ENCODE peak calls at places on chromosomes 3 and 15, in eight cellular contexts. K is activated T-cell treated with anti-CD3 and anti-CD28 coated beads for 1 hour; X is cardiac muscle cell; W is stimulated activated CD8-positive, alpha-beta memory T cell treated with anti-CD3 and anti-CD28 coated beads, Interleukin-7, amount 100 ng/mL, for 1 hour; U is CD4-positive, alpha-beta memory T cell; R is stimulated activated CD4-positive, alpha-beta T cell treated with anti-CD3 and anti-CD28 coated beads, Interleukin-2, amount 100 ng/mL, for 24 hours; D is midbrain; P is OCI-LY7. A is an unnamed sample.

GRCh38 chr15:66498501-66499386 is 1.2 kb upstream of the SNAPC5 start:
- DNase-seq in K (no peak), X (peak), W (no peak), U (peak), R (no peak), D (no peak), P (peak), A (no peak)

GRCh38 chr3:116020495-116020894 is 397.2 kb downstream of the GAP43 start:
- DNase-seq in K (no peak), X (peak), W (no peak), U (no peak), R (no peak), D (no peak), P (no peak), A (no peak)

GRCh38 chr3:85781806-85782205 is 823.0 kb downstream of the CADM2 start:
- DNase-seq in K (no peak), X (no peak), W (no peak), U (no peak), R (no peak), D (no peak), P (no peak), A (no peak)

GRCh38 chr3:150130404-150131100 is 159.9 kb upstream of the PFN2 start:
- DNase-seq in K (no peak), X (no peak), W (no peak), U (no peak), R (no peak), D (no peak), P (no peak), A (no peak)

GRCh38 chr3:146968204-146968651 is 363.1 kb upstream of the PLSCR5 start:
- DNase-seq in K (no peak), X (peak), W (no peak), U (no peak), R (no peak), D (no peak), P (no peak), A (no peak)

GRCh38 chr15:40982855-40983254 is 29.6 kb downstream of the CHAC1 start:
- DNase-seq in K (no peak), X (peak), W (no peak), U (no peak), R (no peak), D (no peak), P (no peak), A (peak)

GRCh38 chr3:184635126-184635525 is 73.5 kb downstream of the EPHB3 start:
- DNase-seq in K (no peak), X (no peak), W (no peak), U (no peak), R (no peak), D (no peak), P (no peak), A (no peak)

GRCh38 chr3:195270350-195271115 is 426 bp downstream of the XXYLT1 start:
- DNase-seq in K (no peak), X (peak), W (no peak), U (no peak), R (peak), D (peak), P (peak), A (no peak)

GRCh38 chr3:66693461-66693912 is 192.7 kb upstream of the LRIG1 start:
- DNase-seq in K (no peak), X (peak), W (no peak), U (no peak), R (no peak), D (peak), P (no peak), A (no peak)

GRCh38 chr3:37140899-37141541 is 33.4 kb downstream of the LRRFIP2 start:
- DNase-seq in K (no peak), X (no peak), W (no peak), U (no peak), R (no peak), D (no peak), P (no peak), A (no peak)

GRCh38 chr15:26771917-26772587 is 814 bp downstream of the GABRB3 start:
- DNase-seq in K (no peak), X (peak), W (no peak), U (no peak), R (no peak), D (no peak), P (no peak), A (no peak)

GRCh38 chr3:141816958-141817357 is 53.8 kb downstream of the GRK7 start:
- DNase-seq in K (no peak), X (no peak), W (no peak), U (no peak), R (no peak), D (no peak), P (no peak), A (no peak)

GRCh38 chr3:75692061-75692460 is 27.9 kb downstream of the FRG2C start:
- DNase-seq in K (no peak), X (no peak), W (no peak), U (no peak), R (no peak), D (no peak), P (no peak), A (no peak)

GRCh38 chr3:197734667-197735318 is 1.9 kb downstream of the RUBCN start:
- DNase-seq in K (no peak), X (no peak), W (no peak), U (no peak), R (no peak), D (no peak), P (peak), A (no peak)

GRCh38 chr15:36371509-36371908 is 207.9 kb upstream of the CDIN1 start:
- DNase-seq in K (no peak), X (peak), W (no peak), U (no peak), R (no peak), D (no peak), P (no peak), A (no peak)

GRCh38 chr3:356947-357346 is 160.4 kb downstream of the CHL1 start:
- DNase-seq in K (no peak), X (no peak), W (no peak), U (no peak), R (no peak), D (no peak), P (no peak), A (no peak)

GRCh38 chr3:119294402-119294888 is 262 bp downstream of the ARHGAP31 start:
- DNase-seq in K (peak), X (no peak), W (peak), U (peak), R (peak), D (no peak), P (peak), A (no peak)

GRCh38 chr3:119636194-119636593 is 24.2 kb downstream of the POPDC2 start:
- DNase-seq in K (no peak), X (peak), W (no peak), U (no peak), R (no peak), D (no peak), P (no peak), A (peak)

GRCh38 chr3:11636372-11636760 is 7.3 kb downstream of the VGLL4 start:
- DNase-seq in K (no peak), X (no peak), W (no peak), U (no peak), R (no peak), D (peak), P (no peak), A (no peak)

GRCh38 chr3:56987238-56987932 is 73.1 kb upstream of the SPATA12 start:
- DNase-seq in K (no peak), X (peak), W (no peak), U (no peak), R (no peak), D (no peak), P (no peak), A (no peak)

GRCh38 chr3:171712168-171712938 is 97.9 kb downstream of the PLD1 start:
- DNase-seq in K (no peak), X (peak), W (no peak), U (no peak), R (no peak), D (no peak), P (no peak), A (peak)

GRCh38 chr3:117622130-117622841 is 912.7 kb downstream of the TUSC7 start:
- DNase-seq in K (no peak), X (peak), W (no peak), U (no peak), R (no peak), D (no peak), P (no peak), A (peak)

GRCh38 chr3:55486857-55487375 is at the start of gene WNT5A:
- DNase-seq in K (no peak), X (peak), W (no peak), U (no peak), R (no peak), D (no peak), P (peak), A (no peak)

GRCh38 chr3:138434875-138435772 is 708 bp downstream of the ESYT3 start:
- DNase-seq in K (no peak), X (peak), W (no peak), U (no peak), R (no peak), D (no peak), P (no peak), A (no peak)

GRCh38 chr3:39135170-39135805 is 18.1 kb downstream of the CSRNP1 start:
- DNase-seq in K (no peak), X (no peak), W (no peak), U (no peak), R (no peak), D (no peak), P (no peak), A (no peak)

GRCh38 chr3:168951884-168952283 is 711.6 kb downstream of the MECOM start:
- DNase-seq in K (no peak), X (no peak), W (no peak), U (no peak), R (no peak), D (no peak), P (no peak), A (no peak)

GRCh38 chr3:32045091-32045964 is 61.1 kb upstream of the GPD1L start:
- DNase-seq in K (no peak), X (peak), W (no peak), U (no peak), R (no peak), D (no peak), P (no peak), A (peak)

GRCh38 chr3:119294889-119295769 is 946 bp downstream of the ARHGAP31 start:
- DNase-seq in K (peak), X (peak), W (peak), U (peak), R (peak), D (peak), P (peak), A (no peak)

GRCh38 chr15:63984331-63984730 is 62.0 kb downstream of the DAPK2 start:
- DNase-seq in K (no peak), X (no peak), W (no peak), U (no peak), R (no peak), D (no peak), P (no peak), A (no peak)

GRCh38 chr3:102225407-102226132 is 209.2 kb upstream of the ZPLD1 start:
- DNase-seq in K (no peak), X (peak), W (no peak), U (peak), R (no peak), D (peak), P (peak), A (peak)

GRCh38 chr15:59501531-59502113 is 63.6 kb downstream of the FAM81A start:
- DNase-seq in K (no peak), X (peak), W (no peak), U (no peak), R (no peak), D (no peak), P (peak), A (peak)

GRCh38 chr15:76993114-76993715 is 1.7 kb upstream of the PSTPIP1 start:
- DNase-seq in K (no peak), X (no peak), W (no peak), U (no peak), R (no peak), D (no peak), P (no peak), A (no peak)

GRCh38 chr15:64635486-64635815 is 139.9 kb downstream of the RBPMS2 start:
- DNase-seq in K (no peak), X (peak), W (no peak), U (no peak), R (no peak), D (peak), P (no peak), A (no peak)

GRCh38 chr15:89761009-89761831 is 10.2 kb upstream of the MESP1 start:
- DNase-seq in K (no peak), X (no peak), W (no peak), U (no peak), R (no peak), D (no peak), P (no peak), A (no peak)

GRCh38 chr3:99549918-99550603 is 88.3 kb upstream of the COL8A1 start:
- DNase-seq in K (no peak), X (peak), W (no peak), U (no peak), R (no peak), D (no peak), P (no peak), A (no peak)

GRCh38 chr15:101051291-101052030 is 132.3 kb downstream of the LRRK1 start:
- DNase-seq in K (no peak), X (no peak), W (no peak), U (no peak), R (no peak), D (no peak), P (no peak), A (no peak)